ENCODE peak calls at places on chromosome 4, in four cellular contexts. W is fibroblast of lung, X is left ventricle myocardium inferior, D is colonic mucosa. P is an unnamed sample.

GRCh38 chr4:91958651-91959050 is 345.1 kb upstream of the GRID2 start:
- DNase-seq in D (no peak), W (peak), X (no peak), P (no peak)

GRCh38 chr4:7403001-7403400 is 31.7 kb downstream of the PSAPL1 start:
- DNase-seq in D (no peak), X (peak), W (no peak), P (peak)

GRCh38 chr4:7393491-7394183 is 41.1 kb downstream of the PSAPL1 start:
- DNase-seq in W (no peak), D (no peak), X (no peak), P (no peak)

GRCh38 chr4:16289872-16290554 is 63.7 kb upstream of the TAPT1 start:
- DNase-seq in D (no peak), W (peak), X (no peak), P (no peak)

GRCh38 chr4:82469776-82470345 is 39.5 kb downstream of the ENOPH1 start:
- DNase-seq in X (no peak), D (no peak), W (peak), P (no peak)

GRCh38 chr4:88549815-88550214 is 26.2 kb upstream of the PYURF start:
- DNase-seq in X (no peak), W (no peak), D (no peak), P (no peak)

GRCh38 chr4:92641409-92641808 is 337.6 kb downstream of the GRID2 start:
- DNase-seq in W (no peak), X (no peak), D (no peak), P (no peak)

GRCh38 chr4:184838249-184839074 is 12.7 kb upstream of the ACSL1 start:
- DNase-seq in W (peak), D (no peak), X (no peak), P (no peak)

GRCh38 chr4:74032064-74032463 is 6.4 kb downstream of the CXCL3 start:
- DNase-seq in W (no peak), D (peak), X (no peak), P (no peak)

GRCh38 chr4:144968606-144969005 is 129.4 kb downstream of the ANAPC10 start:
- DNase-seq in X (no peak), D (no peak), W (no peak), P (no peak)

GRCh38 chr4:144967161-144967560 is 130.8 kb downstream of the ANAPC10 start:
- DNase-seq in W (no peak), D (no peak), X (no peak), P (no peak)

GRCh38 chr4:144969793-144970192 is 128.2 kb downstream of the ANAPC10 start:
- DNase-seq in D (no peak), W (no peak), X (no peak), P (no peak)

GRCh38 chr4:144975718-144976117 is 122.3 kb downstream of the ANAPC10 start:
- DNase-seq in W (no peak), D (no peak), X (no peak), P (no peak)

GRCh38 chr4:144970597-144970996 is 127.4 kb downstream of the ANAPC10 start:
- DNase-seq in D (no peak), W (no peak), X (no peak), P (no peak)
- H3K27ac ChIP-seq in D (no peak), W (no peak), X (no peak), P (no peak)

GRCh38 chr4:38967260-38968095 is 64.7 kb downstream of the TMEM156 start:
- DNase-seq in X (no peak), W (peak), D (no peak), P (no peak)
- TF ChIP-seq CTCF in X (no peak), W (no peak), D (no peak), P (no peak)

GRCh38 chr4:85478576-85478975 is 3.6 kb downstream of the ARHGAP24 start:
- DNase-seq in X (no peak), W (peak), D (no peak), P (no peak)
- H3K27ac ChIP-seq in X (no peak), W (no peak), D (no peak), P (no peak)

GRCh38 chr4:15144249-15144966 is 142.1 kb downstream of the CPEB2 start:
- DNase-seq in W (peak), X (no peak), D (no peak), P (no peak)
- TF ChIP-seq CTCF in W (no peak), X (peak), D (no peak), P (no peak)

DNA sequence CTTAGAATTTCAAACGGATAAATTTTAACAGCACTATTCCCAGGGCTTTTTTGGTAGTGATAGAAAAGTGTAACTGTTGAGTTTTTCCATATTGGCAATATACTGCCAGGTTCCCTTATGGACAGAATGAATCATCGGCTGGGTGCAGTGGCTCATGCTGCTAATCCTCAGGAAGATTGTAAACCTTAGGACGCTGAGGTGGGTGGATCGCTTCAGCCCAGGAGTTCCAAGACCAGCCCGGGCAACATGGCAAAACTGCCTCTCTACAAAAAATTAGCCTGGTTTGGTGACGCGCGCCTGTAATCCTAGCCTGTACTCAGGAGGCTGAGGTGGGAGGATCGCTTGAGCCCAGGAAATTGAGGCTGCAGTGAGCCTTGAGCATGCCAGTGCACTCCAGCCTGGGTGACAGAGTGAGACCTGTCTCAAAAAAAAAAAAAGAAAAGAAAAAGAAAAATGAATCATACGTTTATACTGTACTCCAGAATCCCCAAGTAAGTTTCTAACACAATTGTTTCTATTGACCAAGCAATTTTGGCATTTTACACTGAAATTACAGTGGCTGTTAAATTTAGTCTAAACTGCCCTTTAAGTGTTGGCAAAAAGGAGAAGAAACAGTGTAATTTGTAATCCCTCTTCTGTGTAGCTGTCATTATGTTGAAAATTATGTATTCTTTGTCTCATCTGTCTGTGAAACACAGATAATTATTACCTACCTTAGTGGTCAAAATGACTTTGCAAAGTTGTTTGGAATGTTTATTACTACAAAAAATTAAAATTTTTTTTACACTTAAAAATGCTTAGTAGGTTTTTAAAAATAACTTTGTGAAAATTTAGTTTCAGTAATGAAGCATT is 1.8 kb downstream of the SLC30A9 start:
- DNase-seq in D (no peak), W (no peak), X (no peak), P (no peak)
- H3K27ac ChIP-seq in D (no peak), W (no peak), X (no peak), P (no peak)

GRCh38 chr4:17785858-17786257 is 4.4 kb upstream of the FAM184B start:
- DNase-seq in X (no peak), W (no peak), D (no peak), P (no peak)
- TF ChIP-seq CTCF in X (no peak), W (no peak), D (no peak), P (no peak)

GRCh38 chr4:105542032-105542431 is 10.4 kb upstream of the ARHGEF38 start:
- DNase-seq in W (no peak), D (no peak), X (no peak), P (no peak)

GRCh38 chr4:105543881-105544280 is 8.5 kb upstream of the ARHGEF38 start:
- DNase-seq in W (no peak), X (no peak), D (no peak), P (no peak)

GRCh38 chr4:105546086-105546485 is 6.3 kb upstream of the ARHGEF38 start:
- DNase-seq in D (no peak), W (no peak), X (no peak), P (no peak)

GRCh38 chr4:105541420-105541819 is 11.0 kb upstream of the ARHGEF38 start:
- DNase-seq in D (no peak), W (no peak), X (no peak), P (no peak)

DNA sequence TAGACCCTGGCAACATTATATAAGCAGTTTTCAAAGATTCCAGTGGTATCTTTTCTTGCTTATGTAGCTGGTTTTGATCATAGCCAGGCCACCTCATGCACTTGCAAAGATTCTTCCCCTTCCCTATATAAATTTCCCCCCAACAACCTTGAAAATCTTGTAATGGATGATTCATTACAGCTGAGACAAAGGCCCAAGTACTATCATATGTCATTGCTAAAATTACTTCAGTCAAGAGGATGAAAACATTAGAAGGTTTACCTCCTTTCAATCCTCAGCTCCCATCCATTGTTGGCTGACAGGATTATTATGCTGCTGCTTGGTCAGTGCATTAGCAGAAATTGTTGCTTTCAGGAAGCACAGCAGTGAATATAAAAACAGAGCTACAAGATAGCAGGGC is 7.9 kb upstream of the ARHGEF38 start:
- DNase-seq in D (no peak), X (no peak), W (no peak), P (no peak)
- H3K27ac ChIP-seq in D (no peak), X (no peak), W (no peak), P (no peak)

GRCh38 chr4:139840773-139841172 is 175.2 kb downstream of the MGST2 start:
- DNase-seq in X (no peak), W (no peak), D (no peak), P (no peak)

GRCh38 chr4:139843643-139844042 is 178.0 kb downstream of the MGST2 start:
- DNase-seq in W (no peak), X (no peak), D (no peak), P (no peak)

GRCh38 chr4:139839664-139840063 is 174.0 kb downstream of the MGST2 start:
- DNase-seq in D (no peak), X (no peak), W (no peak), P (no peak)

GRCh38 chr4:139844057-139844456 is 178.4 kb downstream of the MGST2 start:
- DNase-seq in X (no peak), D (no peak), W (peak), P (no peak)

GRCh38 chr4:139841464-139842195 is 176.0 kb downstream of the MGST2 start:
- DNase-seq in W (no peak), D (peak), X (no peak), P (no peak)
- TF ChIP-seq CTCF in W (no peak), D (no peak), X (no peak), P (no peak)

GRCh38 chr4:80138556-80139538 is 58.5 kb upstream of the PRDM8 start:
- DNase-seq in W (peak), D (no peak), X (no peak), P (no peak)
- H3K27ac ChIP-seq in W (no peak), D (no peak), X (no peak), P (no peak)

DNA sequence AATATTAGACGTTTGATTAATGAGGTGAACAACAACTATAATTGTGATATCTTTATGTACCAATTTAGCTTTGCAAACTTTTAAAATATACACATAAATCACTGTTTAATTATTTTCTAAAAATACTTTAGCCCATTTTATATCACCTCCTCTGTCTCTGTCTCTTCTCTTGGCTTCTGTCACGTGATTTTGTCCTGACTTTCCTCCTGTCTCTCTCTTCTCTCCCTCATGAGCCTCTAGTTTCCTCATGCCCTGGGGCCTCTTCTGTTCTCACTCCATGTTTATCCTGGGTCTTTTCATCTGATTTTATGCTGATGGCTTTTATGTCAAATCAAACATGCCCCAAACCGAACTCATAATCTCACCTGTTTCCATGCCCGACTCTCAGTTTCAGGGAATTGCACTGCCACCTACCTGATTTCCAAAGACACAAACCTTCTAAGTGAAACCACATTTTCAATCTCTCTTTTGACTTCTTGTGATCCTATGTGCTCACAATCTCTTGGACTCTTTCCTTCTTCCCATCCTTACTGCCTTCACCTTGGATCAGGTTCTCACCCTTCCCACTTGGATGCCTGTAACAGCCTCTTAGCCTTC is 303.0 kb upstream of the GALNT7 start:
- DNase-seq in W (no peak), D (no peak), X (no peak), P (no peak)
- TF ChIP-seq CTCF in W (no peak), D (no peak), X (no peak), P (no peak)